ENCODE peak calls at places on chromosomes 13 and 19, in seven cellular contexts. J is prostate gland, I is SK-N-SH, S is spleen, P is breast epithelium, F is HCT116, V is Panc1. D is an unnamed sample. For H3K9me3, the result is how much of the 10 kb centered on the place peaks cover.

GRCh38 chr13:46866150-46866549 is 30.7 kb downstream of the HTR2A start:
- DNase-seq in J (no peak), I (peak), S (no peak), P (no peak), F (no peak), V (no peak), D (peak)

GRCh38 chr13:51679616-51680015 is 95.4 kb downstream of the WDFY2 start:
- DNase-seq in J (no peak), I (no peak), S (no peak), P (no peak), F (no peak), V (no peak), D (no peak)

GRCh38 chr19:4042731-4043082 is 24.0 kb downstream of the ZBTB7A start:
- DNase-seq in J (peak), I (no peak), S (no peak), P (peak), F (no peak), V (no peak), D (no peak)

GRCh38 chr19:15300533-15301194 is 31.7 kb downstream of the BRD4 start:
- DNase-seq in J (no peak), I (no peak), S (no peak), P (no peak), F (no peak), V (peak), D (no peak)

GRCh38 chr13:22040810-22041364 is 370.0 kb downstream of the FGF9 start:
- DNase-seq in J (no peak), I (no peak), S (no peak), P (no peak), F (no peak), V (no peak), D (no peak)

GRCh38 chr19:8610041-8610927 is at the start of gene ADAMTS10:
- DNase-seq in J (no peak), I (peak), S (peak), P (no peak), F (no peak), V (no peak), D (peak)

GRCh38 chr13:24511824-24512207 is 762 bp downstream of the PARP4 start:
- DNase-seq in J (no peak), I (peak), S (no peak), P (no peak), F (no peak), V (peak), D (no peak)

GRCh38 chr13:77535448-77535847 is at the start of gene SCEL:
- DNase-seq in J (no peak), I (no peak), S (no peak), P (no peak), F (peak), V (no peak), D (no peak)

GRCh38 chr13:69264362-69265334 is 843.0 kb upstream of the ATXN8OS start:
- DNase-seq in J (no peak), I (no peak), S (no peak), P (peak), F (no peak), V (no peak), D (no peak)

GRCh38 chr13:41610426-41610825 is 153.1 kb downstream of the RGCC start:
- DNase-seq in J (peak), I (no peak), S (no peak), P (no peak), F (no peak), V (no peak), D (no peak)

GRCh38 chr13:23681253-23681652 is 111.0 kb downstream of the TNFRSF19 start:
- DNase-seq in J (no peak), I (no peak), S (no peak), P (no peak), F (no peak), V (no peak), D (no peak)

GRCh38 chr19:49676136-49676689 is 858 bp upstream of the PRMT1 start:
- DNase-seq in J (peak), I (peak), S (peak), P (no peak), F (peak), V (peak), D (peak)

DNA sequence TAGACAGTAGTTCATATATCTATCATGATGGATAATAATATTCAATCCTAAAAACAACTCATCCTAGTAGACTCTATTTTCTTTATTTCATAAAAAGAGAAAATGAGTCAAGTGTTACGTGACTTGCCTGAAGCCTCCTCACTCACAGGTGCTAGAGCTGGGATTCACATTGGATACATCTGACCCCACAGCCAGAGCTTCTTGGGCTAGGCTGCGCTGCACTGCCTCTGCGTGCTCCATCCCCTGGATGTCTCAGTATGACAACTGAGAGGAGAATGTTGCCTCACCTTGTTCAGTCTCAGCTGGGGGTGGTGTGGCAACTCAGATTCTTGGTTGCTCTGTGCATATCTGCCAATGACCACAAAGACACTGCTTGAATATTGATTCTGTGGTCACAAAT is 286.6 kb downstream of the LIG4 start:
- DNase-seq in J (no peak), I (no peak), S (no peak), P (no peak), F (no peak), V (no peak), D (no peak)
- H3K9me3 ChIP-seq in J (under half), I (under half), S (under half), P (under half), F (under half), V (under half), D (under half)

DNA sequence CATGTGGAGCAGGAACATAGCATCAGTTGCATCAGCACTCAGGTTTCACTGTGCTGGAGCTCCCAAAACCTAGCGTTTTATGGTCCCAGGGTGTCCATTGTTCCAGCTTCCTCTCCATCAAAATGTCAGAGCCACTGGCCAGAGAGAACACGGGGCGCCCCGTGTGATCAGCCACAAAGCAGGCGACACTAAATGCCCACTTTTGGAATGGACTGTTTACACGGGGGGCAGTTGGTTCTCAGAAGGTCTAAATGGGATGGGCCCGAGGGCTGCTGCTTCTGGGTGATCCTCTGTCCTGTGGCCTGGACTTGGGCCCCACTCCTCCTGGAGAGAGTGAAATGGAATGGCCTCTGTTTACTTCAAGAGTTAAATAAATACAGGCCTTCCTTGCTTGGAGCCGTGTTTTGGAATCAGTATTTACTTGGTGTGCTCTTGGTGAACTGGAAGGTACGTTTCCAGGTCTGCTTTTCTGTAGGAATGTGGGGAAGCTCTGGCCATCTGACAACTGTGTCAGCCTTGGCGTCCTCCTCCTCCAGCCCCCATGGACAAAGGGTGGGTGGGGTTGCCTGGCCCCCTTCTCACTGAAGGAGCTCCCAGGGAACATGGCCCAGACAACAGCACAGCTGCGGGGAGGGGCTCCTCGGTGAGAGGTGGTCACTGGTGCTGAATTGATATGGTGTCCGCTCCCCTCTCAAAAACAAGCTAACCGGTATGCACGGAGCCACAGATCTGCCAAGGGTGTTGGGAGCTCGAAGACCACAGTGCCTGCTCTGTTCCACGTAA is 16.1 kb upstream of the MCF2L start:
- DNase-seq in J (no peak), I (no peak), S (peak), P (no peak), F (no peak), V (no peak), D (peak)
- TF ChIP-seq POLR2AphosphoS5 in J (no peak), I (no peak), S (no peak), P (no peak), F (no peak), V (no peak), D (no peak)

GRCh38 chr13:106696140-106696539 is 128.2 kb upstream of the ARGLU1 start:
- DNase-seq in J (no peak), I (no peak), S (no peak), P (no peak), F (no peak), V (no peak), D (no peak)

GRCh38 chr13:106696719-106697118 is 128.8 kb upstream of the ARGLU1 start:
- DNase-seq in J (no peak), I (no peak), S (no peak), P (no peak), F (no peak), V (no peak), D (no peak)

GRCh38 chr13:106700007-106700950 is 132.3 kb upstream of the ARGLU1 start:
- DNase-seq in J (peak), I (no peak), S (no peak), P (no peak), F (no peak), V (no peak), D (no peak)

GRCh38 chr13:106701810-106702341 is 133.9 kb upstream of the ARGLU1 start:
- DNase-seq in J (no peak), I (no peak), S (no peak), P (no peak), F (no peak), V (no peak), D (no peak)
- H3K27ac ChIP-seq in J (no peak), I (no peak), S (no peak), P (no peak), F (no peak), V (no peak), D (peak)

GRCh38 chr13:20709369-20709768 is 5.9 kb downstream of the IL17D start:
- DNase-seq in J (no peak), I (no peak), S (no peak), P (no peak), F (no peak), V (no peak), D (no peak)

GRCh38 chr13:20713751-20714150 is 10.3 kb downstream of the IL17D start:
- DNase-seq in J (no peak), I (no peak), S (no peak), P (no peak), F (no peak), V (no peak), D (no peak)

GRCh38 chr13:20709782-20710181 is 6.3 kb downstream of the IL17D start:
- DNase-seq in J (no peak), I (no peak), S (no peak), P (no peak), F (no peak), V (no peak), D (no peak)

GRCh38 chr13:20713014-20713376 is 9.5 kb downstream of the IL17D start:
- DNase-seq in J (no peak), I (no peak), S (no peak), P (no peak), F (no peak), V (no peak), D (no peak)

DNA sequence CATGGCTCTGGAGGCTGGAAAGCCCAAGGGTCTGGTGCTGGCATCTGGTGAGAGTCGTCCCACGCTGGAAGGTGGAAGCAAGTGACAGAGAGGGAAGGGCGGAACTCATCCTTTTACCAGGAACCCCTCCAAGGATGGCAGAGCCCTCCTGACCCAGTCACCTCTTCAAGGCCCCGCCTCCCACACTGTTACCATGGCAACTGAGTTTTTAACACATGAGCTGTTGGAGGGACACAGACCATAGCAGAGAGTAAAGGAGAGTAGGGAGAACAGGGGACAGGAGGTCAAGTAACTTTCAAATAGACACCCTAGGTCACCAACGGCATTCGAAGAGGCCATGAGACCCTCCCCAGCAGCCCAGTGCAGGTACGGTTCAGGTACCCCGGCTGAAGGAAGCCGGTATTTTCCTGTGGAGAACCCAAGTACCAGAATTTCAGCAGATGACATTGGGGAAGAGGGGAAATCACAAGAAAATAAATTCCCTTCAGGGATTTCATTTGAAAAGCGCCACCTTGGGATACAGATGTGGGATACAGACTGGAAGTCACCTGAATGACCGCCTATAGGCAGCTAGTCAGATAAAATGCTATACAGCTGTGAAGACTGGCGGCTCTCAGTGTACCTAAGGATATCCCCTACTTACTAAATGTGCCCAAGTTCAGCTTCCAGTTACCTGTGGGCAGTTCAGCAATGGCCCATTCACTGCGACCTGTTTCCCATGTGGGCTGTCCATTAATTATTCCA is 8.0 kb downstream of the IL17D start:
- DNase-seq in J (no peak), I (no peak), S (no peak), P (no peak), F (no peak), V (no peak), D (no peak)
- H3K9me3 ChIP-seq in J (under half), I (under half), S (under half), P (under half), F (under half), V (under half), D (under half)

DNA sequence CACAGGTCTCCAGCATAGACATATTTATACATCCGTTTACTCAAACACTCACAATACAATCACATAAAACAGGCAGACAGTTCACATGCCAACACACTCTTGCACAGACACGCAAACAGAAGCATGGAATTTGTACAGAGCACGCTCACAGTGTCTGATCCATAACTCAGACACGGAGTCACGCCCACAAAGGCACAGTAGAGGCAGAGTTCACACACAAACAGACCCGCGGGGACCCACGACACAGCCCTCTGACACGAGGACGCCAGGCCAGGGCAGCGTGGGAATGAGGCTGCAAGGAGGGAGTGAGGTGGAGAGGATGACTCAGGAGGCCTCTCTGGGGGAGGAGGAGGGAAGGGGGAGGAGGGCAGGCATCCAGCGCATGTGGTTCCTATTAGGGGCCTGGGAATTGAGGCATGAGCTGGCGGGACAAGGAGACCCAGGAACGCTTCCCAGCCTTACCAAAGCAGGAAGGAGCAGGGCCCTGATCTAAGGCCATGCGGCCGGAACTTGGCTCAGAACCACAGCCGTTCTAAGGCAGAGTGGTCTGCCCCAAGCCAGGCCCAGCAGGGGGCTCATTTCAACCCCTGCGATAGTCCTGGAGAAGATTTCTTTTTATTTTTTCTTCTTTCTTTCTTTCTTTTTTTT is 9.1 kb upstream of the OLFM2 start:
- DNase-seq in J (peak), I (peak), S (no peak), P (peak), F (no peak), V (no peak), D (peak)
- TF ChIP-seq POLR2AphosphoS5 in J (peak), I (peak), S (peak), P (peak), F (no peak), V (no peak), D (peak)

GRCh38 chr19:12722566-12723382 is 958 bp downstream of the TNPO2 start:
- DNase-seq in J (peak), I (peak), S (peak), P (peak), F (peak), V (peak), D (peak)

GRCh38 chr19:12723643-12724426 is at the start of gene TNPO2:
- DNase-seq in J (peak), I (peak), S (peak), P (no peak), F (peak), V (no peak), D (peak)

GRCh38 chr19:12720851-12721655 is 2.7 kb downstream of the TNPO2 start:
- DNase-seq in J (no peak), I (peak), S (no peak), P (no peak), F (no peak), V (no peak), D (no peak)

GRCh38 chr19:12721656-12722565 is 1.8 kb downstream of the TNPO2 start:
- DNase-seq in J (peak), I (peak), S (peak), P (peak), F (no peak), V (no peak), D (peak)

DNA sequence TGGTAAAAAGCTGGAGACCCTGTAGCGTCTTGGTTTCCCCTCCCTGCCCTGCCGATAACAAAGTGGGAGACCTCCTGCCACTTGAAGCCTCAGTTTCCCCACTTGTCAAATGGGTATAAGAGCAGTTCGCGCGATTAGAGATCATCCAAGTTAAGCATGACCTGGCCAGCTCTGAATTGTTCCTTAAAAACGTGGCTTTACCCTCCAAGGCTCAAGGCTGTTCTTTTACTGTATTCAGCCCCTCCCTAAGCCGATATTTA is 419 bp downstream of the TNPO2 start:
- DNase-seq in J (no peak), I (no peak), S (no peak), P (no peak), F (no peak), V (no peak), D (no peak)
- H3K27ac ChIP-seq in J (peak), I (peak), S (peak), P (peak), F (peak), V (peak), D (peak)

DNA sequence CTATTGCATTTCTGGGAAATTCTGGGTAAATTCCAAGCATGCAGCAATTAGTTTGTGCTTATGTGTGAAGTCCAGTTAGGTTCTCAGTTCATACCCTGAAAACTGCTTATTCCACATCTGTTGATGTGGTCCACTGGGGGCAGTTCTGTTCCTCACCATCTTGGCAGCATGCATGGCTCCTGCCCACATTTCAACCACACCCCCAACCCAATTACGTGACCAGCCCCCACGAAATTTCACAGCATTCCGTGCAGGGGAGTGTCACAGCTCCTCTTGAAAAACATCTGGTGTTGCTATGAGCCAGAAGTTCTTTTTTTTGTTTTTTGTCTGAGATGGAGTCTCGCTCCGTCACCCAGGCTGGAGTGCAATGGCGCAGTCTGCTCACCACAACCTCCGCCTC is 9.1 kb upstream of the ERVK3-1 start:
- DNase-seq in J (no peak), I (no peak), S (no peak), P (no peak), F (no peak), V (no peak), D (no peak)
- H3K9me3 ChIP-seq in J (under half), I (under half), S (under half), P (under half), F (under half), V (under half), D (under half)